ENCODE peak calls at places on chromosomes 2 and 18, in four cellular contexts. A is CD8-positive, alpha-beta memory T cell; F is GM06990; Y is Peyer's patch. U is an unnamed sample. For H3K36me3, the result is how much of the 10 kb centered on the place peaks cover.

GRCh38 chr2:160221391-160222276 is 21.6 kb upstream of the ITGB6 start:
- DNase-seq in A (no peak), F (no peak), Y (no peak), U (peak)

GRCh38 chr2:119760876-119761275 is 1.2 kb downstream of the PTPN4 start:
- DNase-seq in A (no peak), F (peak), Y (no peak), U (no peak)

GRCh38 chr2:38149533-38149932 is 73.6 kb upstream of the CYP1B1 start:
- DNase-seq in A (no peak), F (no peak), Y (no peak), U (no peak)

GRCh38 chr2:176676257-176676570 is 407.0 kb downstream of the MTX2 start:
- DNase-seq in A (no peak), F (no peak), Y (no peak), U (no peak)

GRCh38 chr2:238916875-238917590 is 69.1 kb downstream of the TWIST2 start:
- DNase-seq in A (no peak), F (no peak), Y (no peak), U (peak)

GRCh38 chr2:101519173-101519492 is 44.2 kb upstream of the RFX8 start:
- DNase-seq in A (no peak), F (no peak), Y (no peak), U (no peak)

GRCh38 chr18:35888329-35888728 is 84.2 kb upstream of the RMP24 start:
- DNase-seq in A (no peak), F (no peak), Y (no peak), U (no peak)

GRCh38 chr2:23488584-23488983 is 103.6 kb downstream of the KLHL29 start:
- DNase-seq in A (no peak), F (no peak), Y (no peak), U (peak)

GRCh38 chr2:239236043-239236807 is 164.6 kb downstream of the HDAC4 start:
- DNase-seq in A (no peak), F (no peak), Y (no peak), U (no peak)

GRCh38 chr2:45922577-45922988 is 271.1 kb downstream of the PRKCE start:
- DNase-seq in A (no peak), F (no peak), Y (no peak), U (no peak)

GRCh38 chr2:239321596-239322413 is 79.0 kb downstream of the HDAC4 start:
- DNase-seq in A (no peak), F (no peak), Y (peak), U (no peak)

GRCh38 chr2:20423376-20423775 is 23.5 kb upstream of the RHOB start:
- DNase-seq in A (no peak), F (no peak), Y (no peak), U (no peak)

GRCh38 chr2:60819936-60820335 is 61.4 kb upstream of the REL start:
- DNase-seq in A (no peak), F (no peak), Y (no peak), U (no peak)

GRCh38 chr18:79577451-79578395 is 101.9 kb upstream of the CTDP1 start:
- DNase-seq in A (no peak), F (no peak), Y (peak), U (peak)

GRCh38 chr18:75161629-75162028 is 47.3 kb downstream of the PTGR3 start:
- DNase-seq in A (no peak), F (peak), Y (peak), U (no peak)

GRCh38 chr2:127654084-127654837 is 8.3 kb downstream of the GPR17 start:
- DNase-seq in A (no peak), F (no peak), Y (no peak), U (peak)

GRCh38 chr2:1881502-1881901 is 137.2 kb upstream of the PXDN start:
- DNase-seq in A (no peak), F (no peak), Y (no peak), U (no peak)

GRCh38 chr18:32446780-32447179 is 23.9 kb downstream of the GAREM1 start:
- DNase-seq in A (no peak), F (no peak), Y (no peak), U (no peak)

GRCh38 chr2:127083819-127084503 is 23.0 kb downstream of the BIN1 start:
- DNase-seq in A (no peak), F (no peak), Y (no peak), U (peak)

GRCh38 chr18:35592298-35592697 is 10.8 kb downstream of the GALNT1 start:
- DNase-seq in A (no peak), F (peak), Y (peak), U (no peak)

GRCh38 chr2:100124746-100125145 is 17.6 kb downstream of the AFF3 start:
- DNase-seq in A (no peak), F (no peak), Y (no peak), U (no peak)

GRCh38 chr2:172465417-172466334 is 38.3 kb downstream of the ITGA6 start:
- DNase-seq in A (peak), F (no peak), Y (peak), U (no peak)

GRCh38 chr18:37871583-37871982 is 306.0 kb upstream of the CELF4 start:
- DNase-seq in A (no peak), F (no peak), Y (no peak), U (no peak)

GRCh38 chr2:55138045-55138444 is 87.8 kb upstream of the RTN4 start:
- DNase-seq in A (no peak), F (no peak), Y (no peak), U (no peak)

GRCh38 chr2:156182132-156182531 is 150.4 kb downstream of the NR4A2 start:
- DNase-seq in A (no peak), F (no peak), Y (no peak), U (no peak)

GRCh38 chr2:1617425-1618021 is 126.8 kb downstream of the PXDN start:
- DNase-seq in A (no peak), F (no peak), Y (no peak), U (peak)

GRCh38 chr2:148253716-148254115 is 232.8 kb downstream of the MBD5 start:
- DNase-seq in A (no peak), F (peak), Y (no peak), U (no peak)

GRCh38 chr2:50863856-50864255 is 168.1 kb downstream of the NRXN1 start:
- DNase-seq in A (no peak), F (no peak), Y (no peak), U (no peak)

GRCh38 chr18:23938046-23938756 is 76.4 kb upstream of the TTC39C start:
- DNase-seq in A (no peak), F (peak), Y (no peak), U (no peak)

GRCh38 chr18:77099501-77100370 is 32.8 kb downstream of the MBP start:
- DNase-seq in A (peak), F (peak), Y (peak), U (no peak)
- H3K4me3 ChIP-seq in A (peak), F (no peak), Y (no peak), U (no peak)

DNA sequence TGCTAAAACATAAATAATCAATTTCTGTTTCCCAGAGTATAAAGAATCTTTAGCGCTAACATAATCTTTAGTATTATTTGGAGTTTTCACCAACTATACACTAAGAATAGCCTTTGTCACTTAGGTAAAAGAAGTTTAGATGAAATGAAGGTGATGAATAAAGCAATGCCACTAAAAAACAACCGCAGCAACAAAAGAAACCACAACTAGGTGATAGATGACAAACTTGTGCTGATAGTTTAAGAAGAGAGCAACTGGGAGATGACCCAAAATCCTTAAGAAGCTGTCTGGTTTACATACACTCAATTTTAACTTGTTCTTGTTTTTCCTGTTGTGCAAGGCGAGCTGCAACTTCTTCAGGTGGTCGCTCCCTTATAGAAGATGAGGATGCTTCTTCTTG is 24.8 kb downstream of the IMMT start:
- DNase-seq in A (no peak), F (no peak), Y (no peak), U (no peak)
- H3K36me3 ChIP-seq in A (under half), F (under half), Y (under half), U (under half)

GRCh38 chr2:63590621-63591408 is 2.1 kb downstream of the MDH1 start:
- DNase-seq in A (no peak), F (no peak), Y (no peak), U (no peak)
- H3K4me3 ChIP-seq in A (no peak), F (peak), Y (no peak), U (peak)

GRCh38 chr2:36361396-36361795 is 5.8 kb downstream of the CRIM1 start:
- DNase-seq in A (no peak), F (no peak), Y (no peak), U (no peak)

GRCh38 chr2:36360063-36360462 is 4.5 kb downstream of the CRIM1 start:
- DNase-seq in A (no peak), F (no peak), Y (no peak), U (no peak)

GRCh38 chr2:36359006-36359580 is 3.5 kb downstream of the CRIM1 start:
- DNase-seq in A (no peak), F (no peak), Y (no peak), U (no peak)

GRCh38 chr2:36360834-36361233 is 5.3 kb downstream of the CRIM1 start:
- DNase-seq in A (no peak), F (no peak), Y (no peak), U (no peak)

GRCh38 chr2:36362291-36362690 is 6.7 kb downstream of the CRIM1 start:
- DNase-seq in A (no peak), F (no peak), Y (no peak), U (no peak)
- H3K36me3 ChIP-seq in A (under half), F (under half), Y (under half), U (under half)

GRCh38 chr2:102780467-102780866 is 18.6 kb downstream of the TMEM182 start:
- DNase-seq in A (no peak), F (no peak), Y (no peak), U (no peak)

GRCh38 chr2:102782187-102782586 is 20.4 kb downstream of the TMEM182 start:
- DNase-seq in A (no peak), F (no peak), Y (no peak), U (no peak)

GRCh38 chr2:102778260-102778659 is 16.4 kb downstream of the TMEM182 start:
- DNase-seq in A (no peak), F (no peak), Y (no peak), U (no peak)

GRCh38 chr2:102783506-102784189 is 21.8 kb downstream of the TMEM182 start:
- DNase-seq in A (no peak), F (no peak), Y (no peak), U (no peak)

DNA sequence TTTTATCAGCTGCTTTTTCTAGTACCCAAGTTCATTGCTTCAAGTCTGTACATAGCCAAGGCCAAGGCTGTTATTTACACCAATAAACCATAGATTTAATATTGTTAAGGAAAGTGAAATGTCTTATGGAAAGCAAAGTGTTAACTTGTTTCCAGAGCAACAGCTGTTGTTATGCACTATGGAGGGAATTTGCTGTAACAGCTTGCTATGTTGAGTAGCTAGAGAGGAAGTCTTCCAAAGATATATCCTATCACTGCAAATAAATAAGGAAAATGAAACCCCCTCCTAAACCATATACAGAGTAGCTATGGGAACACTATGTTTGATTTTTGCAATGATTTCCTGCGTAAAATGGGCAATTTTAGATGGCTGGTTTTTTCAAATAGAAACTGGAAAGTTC is 21.1 kb downstream of the TMEM182 start:
- DNase-seq in A (no peak), F (no peak), Y (no peak), U (no peak)
- H3K4me3 ChIP-seq in A (no peak), F (no peak), Y (no peak), U (no peak)

GRCh38 chr18:58980991-58981390 is 116.3 kb downstream of the ZNF532 start:
- DNase-seq in A (no peak), F (no peak), Y (no peak), U (no peak)
- H3K36me3 ChIP-seq in A (under half), F (under half), Y (under half), U (under half)

GRCh38 chr2:42909966-42910365 is 117.6 kb upstream of the HAAO start:
- DNase-seq in A (no peak), F (no peak), Y (no peak), U (no peak)
- H3K4me3 ChIP-seq in A (no peak), F (no peak), Y (no peak), U (no peak)

DNA sequence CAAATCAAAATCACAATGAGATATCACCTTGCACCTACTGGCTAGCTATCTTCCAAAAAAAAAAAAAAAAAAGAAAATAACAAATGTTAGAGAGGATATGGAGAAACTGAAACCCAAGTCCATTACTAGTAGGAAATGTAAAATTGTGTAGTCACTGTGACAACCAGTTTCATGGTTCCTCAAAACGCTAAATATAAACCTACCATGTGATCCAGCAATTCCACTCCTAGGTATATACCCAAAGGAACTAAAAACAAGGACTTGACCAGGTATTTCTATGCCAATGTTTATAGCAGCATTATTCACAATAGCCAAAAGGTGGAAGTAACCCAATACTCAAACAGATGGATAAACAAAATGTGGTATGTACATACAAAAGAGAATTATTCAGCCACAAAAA is 11.7 kb upstream of the SCRN3 start:
- DNase-seq in A (no peak), F (peak), Y (no peak), U (no peak)
- H3K36me3 ChIP-seq in A (under half), F (under half), Y (under half), U (under half)

DNA sequence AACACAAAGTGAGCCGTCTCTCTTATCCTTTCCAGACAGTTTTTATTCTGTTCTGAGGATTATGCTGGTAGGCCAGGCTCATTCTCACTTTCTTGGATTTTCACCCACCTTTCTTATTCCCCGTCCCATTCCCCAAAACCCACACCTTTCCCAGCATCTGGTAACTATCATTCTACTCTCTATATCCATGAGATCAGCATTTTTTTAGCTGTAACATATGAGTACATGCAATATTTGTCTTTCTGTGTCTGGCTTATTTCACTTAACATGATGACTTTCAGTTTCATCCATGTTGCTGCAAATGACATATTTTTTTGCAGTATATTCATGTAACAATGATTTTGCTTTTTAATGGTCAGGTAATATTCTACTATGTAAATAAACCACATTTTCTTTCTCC is 289.5 kb downstream of the RPRM start:
- DNase-seq in A (no peak), F (no peak), Y (no peak), U (no peak)
- H3K4me3 ChIP-seq in A (no peak), F (no peak), Y (no peak), U (no peak)

GRCh38 chr18:76927216-76927725 is 104.9 kb downstream of the ZNF236 start:
- DNase-seq in A (no peak), F (no peak), Y (no peak), U (no peak)
- H3K36me3 ChIP-seq in A (under half), F (under half), Y (under half), U (under half)

U was measured in kidney.